ENCODE peak calls at places on chromosome 5, in five cellular contexts. L is activated CD8-positive, alpha-beta memory T cell treated with anti-CD3 and anti-CD28 coated beads for 1 hour; F is EL; C is AG04449; Y is fibroblast of lung. U is an unnamed sample.

GRCh38 chr5:21823588-21823987 is 1029.6 kb downstream of the CDH12 start:
- DNase-seq in L (no peak), C (no peak), F (no peak), Y (peak; percentile 32), U (no peak)

GRCh38 chr5:93800988-93801811 is 59.8 kb upstream of the POU5F2 start:
- DNase-seq in Y (peak; percentile 81), F (peak; percentile 55), C (no peak), L (no peak), U (peak; percentile 78)

GRCh38 chr5:91955610-91956009 is 572.5 kb upstream of the ARRDC3 start:
- DNase-seq in F (no peak), Y (no peak), L (no peak), C (no peak), U (no peak)

GRCh38 chr5:64958757-64959391 is 190.1 kb downstream of the CWC27 start:
- DNase-seq in F (peak; percentile 49), C (no peak), L (no peak), Y (peak; percentile 78), U (peak; percentile 61)

GRCh38 chr5:79689541-79690466 is at the start of gene CMYA5:
- DNase-seq in L (no peak), F (peak; percentile 21), Y (peak; percentile 50), C (no peak), U (peak; percentile 4)

GRCh38 chr5:9534881-9535517 is 10.9 kb downstream of the SEMA5A start:
- DNase-seq in L (no peak), F (no peak), C (no peak), Y (peak; percentile 51), U (no peak)

GRCh38 chr5:122972877-122973276 is 63.6 kb downstream of the PPIC start:
- DNase-seq in Y (peak; percentile 6), C (no peak), L (no peak), F (peak; percentile 83), U (no peak)

GRCh38 chr5:174191076-174191475 is 145.6 kb downstream of the NSG2 start:
- DNase-seq in L (no peak), F (no peak), Y (no peak), C (no peak), U (no peak)